ENCODE peak calls at places on chromosomes 2 and 18, in four cellular contexts. F is activated T-cell treated with anti-CD3 and anti-CD28 coated beads for 1 hour, N is lung, D is NCI-H1092 treated with DMSO at 0.1 percent for 48 hours. S is an unnamed sample.

GRCh38 chr2:122077771-122078170 is 322.3 kb downstream of the TSN start:
- DNase-seq in F (no peak), N (no peak), D (no peak), S (no peak)

GRCh38 chr2:77101796-77102452 is 420.3 kb downstream of the LRRTM4 start:
- DNase-seq in F (no peak), N (no peak), D (no peak), S (no peak)

GRCh38 chr2:117832905-117833613 is 18.6 kb downstream of the DDX18 start:
- DNase-seq in F (no peak), N (no peak), D (no peak), S (no peak)

GRCh38 chr18:49874238-49874637 is 60.9 kb upstream of the ACAA2 start:
- DNase-seq in F (no peak), N (no peak), D (no peak), S (no peak)

GRCh38 chr18:8705941-8706544 is 687 bp downstream of the MTCL1 start:
- DNase-seq in F (no peak), N (no peak), D (no peak), S (no peak)

GRCh38 chr18:48022531-48023330 is 92.3 kb upstream of the SMAD2 start:
- DNase-seq in F (no peak), N (no peak), D (peak), S (peak)

GRCh38 chr2:77064324-77064723 is 457.9 kb downstream of the LRRTM4 start:
- DNase-seq in F (no peak), N (no peak), D (no peak), S (no peak)

GRCh38 chr2:230124792-230125452 is 56.2 kb upstream of the SLC16A14 start:
- DNase-seq in F (no peak), N (peak), D (no peak), S (no peak)

GRCh38 chr18:23179416-23179815 is 44.1 kb downstream of the CABLES1 start:
- DNase-seq in F (no peak), N (no peak), D (no peak), S (no peak)

GRCh38 chr2:186966015-186966414 is 117.0 kb upstream of the ZSWIM2 start:
- DNase-seq in F (no peak), N (no peak), D (no peak), S (no peak)

GRCh38 chr2:77521931-77522470 is at the start of gene LRRTM4:
- DNase-seq in F (no peak), N (no peak), D (peak), S (no peak)

GRCh38 chr2:12389354-12390045 is 327.2 kb upstream of the TRIB2 start:
- DNase-seq in F (no peak), N (no peak), D (no peak), S (no peak)

GRCh38 chr2:168338292-168338691 is 90.9 kb upstream of the STK39 start:
- DNase-seq in F (no peak), N (no peak), D (no peak), S (no peak)

GRCh38 chr2:217597140-217597539 is 405.7 kb downstream of the TNS1 start:
- DNase-seq in F (no peak), N (no peak), D (no peak), S (no peak)

GRCh38 chr2:233351423-233351822 is 2.9 kb upstream of the DGKD start:
- DNase-seq in F (no peak), N (no peak), D (no peak), S (no peak)

GRCh38 chr2:150526827-150527226 is 39.4 kb upstream of the RND3 start:
- DNase-seq in F (no peak), N (no peak), D (no peak), S (no peak)

GRCh38 chr2:149044500-149044899 is 6.0 kb downstream of the LYPD6B start:
- DNase-seq in F (no peak), N (no peak), D (no peak), S (no peak)

GRCh38 chr2:127049927-127050802 is 56.8 kb downstream of the BIN1 start:
- DNase-seq in F (peak), N (no peak), D (peak), S (peak)